ENCODE peak calls at places on chromosomes 13 and 19, in eight cellular contexts. M, R, T, P, B, Y, J and A are unnamed samples. For H3K9me3, the result is how much of the 10 kb centered on the place peaks cover.

GRCh38 chr19:35462476-35462953 is 14.5 kb downstream of the FFAR2 start:
- DNase-seq in T (no peak), M (no peak), Y (no peak), J (no peak), R (no peak), P (no peak), B (no peak), A (no peak)

GRCh38 chr13:111399334-111399733 is 78.9 kb downstream of the TEX29 start:
- DNase-seq in B (peak), Y (no peak), P (no peak), M (no peak), J (no peak), R (no peak), T (no peak), A (no peak)

GRCh38 chr13:30623392-30623791 is 5.7 kb downstream of the USPL1 start:
- DNase-seq in B (no peak), R (no peak), T (no peak), J (peak), P (no peak), Y (no peak), M (no peak), A (no peak)

GRCh38 chr13:73943137-73943964 is 190.9 kb downstream of the KLF12 start:
- DNase-seq in B (no peak), M (no peak), R (no peak), T (no peak), Y (no peak), J (no peak), P (no peak), A (no peak)

GRCh38 chr13:90594694-90595093 is 752.8 kb upstream of the MIR17HG start:
- DNase-seq in J (peak), P (no peak), B (no peak), R (no peak), T (no peak), M (no peak), Y (peak), A (no peak)

GRCh38 chr19:29860492-29860891 is 48.7 kb downstream of the CCNE1 start:
- DNase-seq in J (no peak), Y (no peak), B (no peak), P (no peak), T (no peak), M (no peak), R (no peak), A (no peak)

GRCh38 chr19:6730153-6730804 is 7.1 kb downstream of the GPR108 start:
- DNase-seq in T (peak), J (no peak), Y (no peak), R (peak), P (peak), B (no peak), M (no peak), A (peak)

GRCh38 chr13:113937073-113937472 is 36.8 kb downstream of the C13orf46 start:
- DNase-seq in J (no peak), T (peak), R (no peak), Y (no peak), P (no peak), M (no peak), B (no peak), A (no peak)

GRCh38 chr13:62185631-62186256 is 770.1 kb upstream of the PCDH20 start:
- DNase-seq in Y (no peak), B (no peak), P (no peak), T (no peak), J (no peak), M (no peak), R (no peak), A (no peak)

GRCh38 chr19:30406220-30406944 is 34.2 kb downstream of the ZNF536 start:
- DNase-seq in T (no peak), Y (no peak), B (no peak), J (no peak), P (no peak), R (no peak), M (no peak), A (peak)

GRCh38 chr19:3186891-3187661 is 1.3 kb downstream of the NCLN start:
- DNase-seq in Y (no peak), T (no peak), P (peak), R (no peak), B (no peak), J (no peak), M (no peak), A (no peak)

GRCh38 chr19:8500158-8500557 is 2.3 kb downstream of the PRAM1 start:
- DNase-seq in J (no peak), R (no peak), B (no peak), M (no peak), P (peak), T (no peak), Y (no peak), A (no peak)

GRCh38 chr13:100530645-100531044 is 57.9 kb downstream of the GGACT start:
- DNase-seq in R (no peak), P (peak), M (no peak), J (no peak), T (no peak), B (no peak), Y (peak), A (no peak)

GRCh38 chr13:37492741-37493514 is 105.6 kb downstream of the POSTN start:
- DNase-seq in Y (peak), R (no peak), B (no peak), T (no peak), M (no peak), J (peak), P (no peak), A (no peak)

GRCh38 chr19:34120846-34121639 is 51.3 kb upstream of the LSM14A start:
- DNase-seq in Y (peak), B (no peak), J (peak), T (no peak), P (no peak), M (no peak), R (no peak), A (no peak)

GRCh38 chr13:31046711-31047279 is 114.3 kb downstream of the TEX26 start:
- DNase-seq in Y (peak), T (no peak), B (no peak), R (no peak), P (peak), J (peak), M (no peak), A (no peak)

GRCh38 chr13:113453962-113454361 is 674 bp upstream of the ADPRHL1 start:
- DNase-seq in J (peak), P (no peak), B (no peak), Y (no peak), R (no peak), M (no peak), T (peak), A (no peak)

GRCh38 chr13:44368599-44369368 is 4.8 kb upstream of the SERP2 start:
- DNase-seq in T (no peak), Y (no peak), R (no peak), B (no peak), J (no peak), P (no peak), M (no peak), A (no peak)

GRCh38 chr19:47102561-47103135 is 10.9 kb downstream of the ZC3H4 start:
- DNase-seq in B (no peak), T (no peak), J (no peak), M (no peak), P (no peak), R (no peak), Y (no peak), A (no peak)

GRCh38 chr19:42352216-42352892 is 26.9 kb downstream of the MEGF8 start:
- DNase-seq in B (no peak), P (peak), Y (peak), T (no peak), M (no peak), R (no peak), J (peak), A (no peak)

GRCh38 chr19:19551862-19552192 is 13.8 kb downstream of the CILP2 start:
- DNase-seq in R (no peak), M (no peak), T (no peak), J (peak), P (no peak), B (no peak), Y (peak), A (no peak)

GRCh38 chr19:13902993-13903555 is 2.8 kb downstream of the BRME1 start:
- DNase-seq in R (no peak), M (no peak), B (no peak), T (no peak), J (no peak), Y (no peak), P (no peak), A (no peak)

GRCh38 chr13:113651511-113652403 is 6.2 kb downstream of the ATP4B start:
- DNase-seq in T (peak), R (no peak), Y (no peak), P (peak), B (peak), J (no peak), M (peak), A (no peak)

GRCh38 chr13:20525601-20526544 is at the start of gene CRYL1:
- DNase-seq in P (peak), M (no peak), Y (peak), T (peak), B (peak), R (peak), J (peak), A (no peak)

GRCh38 chr13:26721251-26721939 is 39.2 kb downstream of the GPR12 start:
- DNase-seq in R (no peak), B (no peak), Y (no peak), M (no peak), P (no peak), T (no peak), J (no peak), A (peak)

GRCh38 chr19:54107876-54108490 is 5.3 kb downstream of the NDUFA3 start:
- DNase-seq in Y (no peak), J (no peak), B (no peak), P (no peak), T (peak), R (no peak), M (no peak), A (no peak)

GRCh38 chr13:64078480-64078936 is 2662.9 kb upstream of the PCDH20 start:
- DNase-seq in T (no peak), J (no peak), P (peak), M (no peak), R (no peak), B (no peak), Y (no peak), A (no peak)

GRCh38 chr19:46728693-46729339 is 11.9 kb upstream of the PRKD2 start:
- DNase-seq in B (no peak), R (peak), M (no peak), T (peak), Y (peak), J (peak), P (peak), A (no peak)

GRCh38 chr13:48316826-48317510 is 13.4 kb downstream of the RB1 start:
- DNase-seq in T (peak), P (peak), Y (no peak), M (no peak), R (no peak), B (no peak), J (no peak), A (no peak)
- H3K9me3 ChIP-seq in T (under half), P (under half), Y (under half), M (under half), R (under half), B (under half), J (under half), A (under half)

GRCh38 chr19:9622531-9622930 is 1.5 kb upstream of the ZNF561 start:
- DNase-seq in J (peak), M (no peak), Y (no peak), T (no peak), R (no peak), P (no peak), B (no peak), A (no peak)
- H3K4me3 ChIP-seq in J (no peak), M (peak), Y (no peak), T (no peak), R (no peak), P (no peak), B (no peak), A (peak)

GRCh38 chr19:50249636-50250035 is 46.2 kb downstream of the MYH14 start:
- DNase-seq in B (no peak), J (no peak), P (peak), R (no peak), M (no peak), Y (no peak), T (no peak), A (no peak)

GRCh38 chr19:50244695-50245094 is 41.3 kb downstream of the MYH14 start:
- DNase-seq in M (no peak), T (no peak), J (no peak), Y (no peak), P (no peak), R (no peak), B (no peak), A (no peak)

GRCh38 chr19:50248826-50249225 is 45.4 kb downstream of the MYH14 start:
- DNase-seq in J (no peak), P (peak), R (no peak), M (no peak), Y (no peak), B (no peak), T (no peak), A (no peak)

GRCh38 chr19:50250450-50251136 is 47.2 kb downstream of the MYH14 start:
- DNase-seq in M (no peak), B (no peak), T (no peak), R (no peak), Y (no peak), P (peak), J (no peak), A (no peak)

GRCh38 chr19:50248413-50248812 is 45.0 kb downstream of the MYH14 start:
- DNase-seq in B (no peak), T (no peak), P (no peak), J (no peak), M (no peak), R (no peak), Y (no peak), A (no peak)
- H3K9me3 ChIP-seq in B (under half), T (under half), P (under half), J (under half), M (under half), R (under half), Y (under half), A (under half)

GRCh38 chr19:41328157-41328817 is 18.3 kb downstream of the CCDC97 start:
- DNase-seq in R (no peak), T (no peak), J (peak), M (no peak), B (no peak), P (no peak), Y (peak), A (no peak)
- H3K4me3 ChIP-seq in R (no peak), T (no peak), J (no peak), M (peak), B (no peak), P (peak), Y (no peak), A (no peak)